ENCODE peak calls at places on chromosome 22, in five cellular contexts. B is HT-29; U is astrocyte of the spinal cord; E is stimulated activated naive CD8-positive, alpha-beta T cell treated with anti-CD3 and anti-CD28 coated beads, Interleukin-15, amount 100 ng/mL, for 72 hours; W is EH. K is an unnamed sample.

GRCh38 chr22:22745225-22746060 is 101.0 kb downstream of the GGTLC2 start:
- DNase-seq in B (peak; percentile 15), U (no peak), E (peak; percentile 20), W (peak; percentile 26), K (peak; percentile 67)

GRCh38 chr22:23113067-23113846 is 28.5 kb downstream of the RSPH14 start:
- DNase-seq in B (no peak), U (peak; percentile 22), E (no peak), W (peak; percentile 28), K (peak; percentile 41)

GRCh38 chr22:47842119-47842518 is 1079.7 kb downstream of the TBC1D22A start:
- DNase-seq in B (no peak), U (no peak), E (no peak), W (no peak), K (no peak)

GRCh38 chr22:32309585-32310251 is 47.9 kb upstream of the RFPL3 start:
- DNase-seq in B (no peak), U (no peak), E (no peak), W (no peak), K (no peak)

GRCh38 chr22:41289681-41290080 is 3.7 kb upstream of the RANGAP1 start:
- DNase-seq in B (no peak), U (no peak), E (no peak), W (peak; percentile 52), K (no peak)

GRCh38 chr22:39356464-39356863 is 6.7 kb downstream of the SYNGR1 start:
- DNase-seq in B (no peak), U (no peak), E (no peak), W (no peak), K (no peak)

GRCh38 chr22:50034126-50035081 is 21.8 kb upstream of the IL17REL start:
- DNase-seq in B (no peak), U (no peak), E (no peak), W (no peak), K (no peak)

GRCh38 chr22:23579870-23580585 is at the start of gene IGLL1:
- DNase-seq in B (no peak), U (no peak), E (no peak), W (no peak), K (no peak)

GRCh38 chr22:44659140-44659539 is 42.9 kb upstream of the PRR5 start:
- DNase-seq in B (no peak), U (peak; percentile 15), E (no peak), W (peak; percentile 47), K (peak; percentile 35)

GRCh38 chr22:30572840-30573593 is 1.4 kb downstream of the GAL3ST1 start:
- DNase-seq in B (peak; percentile 37), U (no peak), E (no peak), W (no peak), K (peak; percentile 68)

GRCh38 chr22:48953103-48953720 is 874.5 kb downstream of the BRD1 start:
- DNase-seq in B (no peak), U (no peak), E (no peak), W (no peak), K (no peak)

GRCh38 chr22:50604256-50604580 is 3.6 kb downstream of the MAPK8IP2 start:
- DNase-seq in B (no peak), U (no peak), E (no peak), W (no peak), K (no peak)

GRCh38 chr22:38304526-38304925 is 12.7 kb downstream of the CSNK1E start:
- DNase-seq in B (no peak), U (no peak), E (no peak), W (no peak), K (no peak)

GRCh38 chr22:39206491-39206890 is 38.3 kb downstream of the PDGFB start:
- DNase-seq in B (no peak), U (no peak), E (no peak), W (no peak), K (no peak)

GRCh38 chr22:38412435-38413084 is 42.4 kb downstream of the KCNJ4 start:
- DNase-seq in B (no peak), U (no peak), E (peak; percentile 62), W (no peak), K (peak; percentile 5)

GRCh38 chr22:46009730-46010129 is 32.8 kb upstream of the WNT7B start:
- DNase-seq in B (no peak), U (no peak), E (no peak), W (no peak), K (no peak)

GRCh38 chr22:32331918-32332725 is 25.5 kb upstream of the RFPL3 start:
- DNase-seq in B (no peak), U (no peak), E (no peak), W (no peak), K (no peak)

K was measured in hepatocyte.